ENCODE peak calls at places on chromosomes 12 and 14, in ten cellular contexts. One of them, this sample, is unnamed.

GRCh38 chr12:6338955-6339761 is 2.7 kb downstream of the TNFRSF1A start:
- DNase-seq in activated CD4-positive, alpha-beta T cell treated with anti-CD3 and anti-CD28 coated beads, Interleukin-2, amount 50 U/mL, for 4 hours: no peak
- DNase-seq in activated CD4-positive, CD25-positive, alpha-beta regulatory T cell: no peak
- DNase-seq in NCI-H748 treated with DMSO at 0.1 percent for 48 hours: no peak
- DNase-seq in stimulated activated CD8-positive, alpha-beta memory T cell treated with anti-CD3 and anti-CD28 coated beads, Interleukin-7, amount 100 ng/mL, for 1 hour: no peak
- DNase-seq in aorta: no peak
- DNase-seq in mesenchymal stem cell: peak; percentile 39
- DNase-seq in erythroblast: no peak
- DNase-seq in retina: no peak
- DNase-seq in Right ventricle myocardium superior: peak; percentile 28
- DNase-seq in this sample: no peak

GRCh38 chr14:20343855-20344205 is 395 bp downstream of the PARP2 start:
- DNase-seq in activated CD4-positive, alpha-beta T cell treated with anti-CD3 and anti-CD28 coated beads, Interleukin-2, amount 50 U/mL, for 4 hours: no peak
- DNase-seq in activated CD4-positive, CD25-positive, alpha-beta regulatory T cell: no peak
- DNase-seq in NCI-H748 treated with DMSO at 0.1 percent for 48 hours: peak; percentile 35
- DNase-seq in stimulated activated CD8-positive, alpha-beta memory T cell treated with anti-CD3 and anti-CD28 coated beads, Interleukin-7, amount 100 ng/mL, for 1 hour: no peak
- DNase-seq in aorta: no peak
- DNase-seq in mesenchymal stem cell: peak; percentile 50
- DNase-seq in erythroblast: peak; percentile 76
- DNase-seq in retina: no peak
- DNase-seq in Right ventricle myocardium superior: no peak
- DNase-seq in this sample: no peak

GRCh38 chr12:81626406-81626805 is 132.7 kb downstream of the PPFIA2 start:
- DNase-seq in activated CD4-positive, alpha-beta T cell treated with anti-CD3 and anti-CD28 coated beads, Interleukin-2, amount 50 U/mL, for 4 hours: no peak
- DNase-seq in activated CD4-positive, CD25-positive, alpha-beta regulatory T cell: no peak
- DNase-seq in NCI-H748 treated with DMSO at 0.1 percent for 48 hours: peak; percentile 38
- DNase-seq in stimulated activated CD8-positive, alpha-beta memory T cell treated with anti-CD3 and anti-CD28 coated beads, Interleukin-7, amount 100 ng/mL, for 1 hour: no peak
- DNase-seq in aorta: no peak
- DNase-seq in mesenchymal stem cell: no peak
- DNase-seq in erythroblast: no peak
- DNase-seq in retina: no peak
- DNase-seq in Right ventricle myocardium superior: no peak
- DNase-seq in this sample: no peak

GRCh38 chr14:52266179-52266578 is 1.3 kb upstream of the PTGDR start:
- DNase-seq in activated CD4-positive, alpha-beta T cell treated with anti-CD3 and anti-CD28 coated beads, Interleukin-2, amount 50 U/mL, for 4 hours: no peak
- DNase-seq in activated CD4-positive, CD25-positive, alpha-beta regulatory T cell: no peak
- DNase-seq in NCI-H748 treated with DMSO at 0.1 percent for 48 hours: no peak
- DNase-seq in stimulated activated CD8-positive, alpha-beta memory T cell treated with anti-CD3 and anti-CD28 coated beads, Interleukin-7, amount 100 ng/mL, for 1 hour: no peak
- DNase-seq in aorta: no peak
- DNase-seq in mesenchymal stem cell: no peak
- DNase-seq in erythroblast: no peak
- DNase-seq in retina: no peak
- DNase-seq in Right ventricle myocardium superior: peak; percentile 42
- DNase-seq in this sample: no peak

GRCh38 chr12:96263449-96263902 is 69.3 kb downstream of the ELK3 start:
- DNase-seq in activated CD4-positive, alpha-beta T cell treated with anti-CD3 and anti-CD28 coated beads, Interleukin-2, amount 50 U/mL, for 4 hours: no peak
- DNase-seq in activated CD4-positive, CD25-positive, alpha-beta regulatory T cell: no peak
- DNase-seq in NCI-H748 treated with DMSO at 0.1 percent for 48 hours: peak; percentile 74
- DNase-seq in stimulated activated CD8-positive, alpha-beta memory T cell treated with anti-CD3 and anti-CD28 coated beads, Interleukin-7, amount 100 ng/mL, for 1 hour: no peak
- DNase-seq in aorta: no peak
- DNase-seq in mesenchymal stem cell: peak; percentile 74
- DNase-seq in erythroblast: no peak
- DNase-seq in retina: no peak
- DNase-seq in Right ventricle myocardium superior: no peak
- DNase-seq in this sample: no peak

GRCh38 chr12:104462931-104463339 is 6.2 kb downstream of the CHST11 start:
- DNase-seq in activated CD4-positive, alpha-beta T cell treated with anti-CD3 and anti-CD28 coated beads, Interleukin-2, amount 50 U/mL, for 4 hours: no peak
- DNase-seq in activated CD4-positive, CD25-positive, alpha-beta regulatory T cell: no peak
- DNase-seq in NCI-H748 treated with DMSO at 0.1 percent for 48 hours: no peak
- DNase-seq in stimulated activated CD8-positive, alpha-beta memory T cell treated with anti-CD3 and anti-CD28 coated beads, Interleukin-7, amount 100 ng/mL, for 1 hour: no peak
- DNase-seq in aorta: no peak
- DNase-seq in mesenchymal stem cell: peak; percentile 65
- DNase-seq in erythroblast: peak; percentile 45
- DNase-seq in retina: no peak
- DNase-seq in Right ventricle myocardium superior: no peak
- DNase-seq in this sample: no peak

GRCh38 chr14:55448146-55448614 is 7.8 kb upstream of the TBPL2 start:
- DNase-seq in activated CD4-positive, alpha-beta T cell treated with anti-CD3 and anti-CD28 coated beads, Interleukin-2, amount 50 U/mL, for 4 hours: no peak
- DNase-seq in activated CD4-positive, CD25-positive, alpha-beta regulatory T cell: no peak
- DNase-seq in NCI-H748 treated with DMSO at 0.1 percent for 48 hours: no peak
- DNase-seq in stimulated activated CD8-positive, alpha-beta memory T cell treated with anti-CD3 and anti-CD28 coated beads, Interleukin-7, amount 100 ng/mL, for 1 hour: no peak
- DNase-seq in aorta: peak; percentile 89
- DNase-seq in mesenchymal stem cell: peak; percentile 92
- DNase-seq in erythroblast: peak; percentile 6
- DNase-seq in retina: no peak
- DNase-seq in Right ventricle myocardium superior: no peak
- DNase-seq in this sample: no peak

GRCh38 chr14:102316048-102316745 is 3.3 kb upstream of the ZNF839 start:
- DNase-seq in activated CD4-positive, alpha-beta T cell treated with anti-CD3 and anti-CD28 coated beads, Interleukin-2, amount 50 U/mL, for 4 hours: no peak
- DNase-seq in activated CD4-positive, CD25-positive, alpha-beta regulatory T cell: no peak
- DNase-seq in NCI-H748 treated with DMSO at 0.1 percent for 48 hours: peak; percentile 64
- DNase-seq in stimulated activated CD8-positive, alpha-beta memory T cell treated with anti-CD3 and anti-CD28 coated beads, Interleukin-7, amount 100 ng/mL, for 1 hour: no peak
- DNase-seq in aorta: peak; percentile 71
- DNase-seq in mesenchymal stem cell: peak; percentile 87
- DNase-seq in erythroblast: peak; percentile 76
- DNase-seq in retina: no peak
- DNase-seq in Right ventricle myocardium superior: no peak
- DNase-seq in this sample: peak; percentile 53

GRCh38 chr12:60394680-60395079 is 798.9 kb downstream of the SLC16A7 start:
- DNase-seq in activated CD4-positive, alpha-beta T cell treated with anti-CD3 and anti-CD28 coated beads, Interleukin-2, amount 50 U/mL, for 4 hours: no peak
- DNase-seq in activated CD4-positive, CD25-positive, alpha-beta regulatory T cell: no peak
- DNase-seq in NCI-H748 treated with DMSO at 0.1 percent for 48 hours: no peak
- DNase-seq in stimulated activated CD8-positive, alpha-beta memory T cell treated with anti-CD3 and anti-CD28 coated beads, Interleukin-7, amount 100 ng/mL, for 1 hour: no peak
- DNase-seq in aorta: no peak
- DNase-seq in mesenchymal stem cell: peak; percentile 43
- DNase-seq in erythroblast: no peak
- DNase-seq in retina: no peak
- DNase-seq in Right ventricle myocardium superior: no peak
- DNase-seq in this sample: no peak

GRCh38 chr14:82635931-82636330 is 1102.3 kb upstream of the SEL1L start:
- DNase-seq in activated CD4-positive, alpha-beta T cell treated with anti-CD3 and anti-CD28 coated beads, Interleukin-2, amount 50 U/mL, for 4 hours: no peak
- DNase-seq in activated CD4-positive, CD25-positive, alpha-beta regulatory T cell: no peak
- DNase-seq in NCI-H748 treated with DMSO at 0.1 percent for 48 hours: no peak
- DNase-seq in stimulated activated CD8-positive, alpha-beta memory T cell treated with anti-CD3 and anti-CD28 coated beads, Interleukin-7, amount 100 ng/mL, for 1 hour: no peak
- DNase-seq in aorta: no peak
- DNase-seq in mesenchymal stem cell: no peak
- DNase-seq in erythroblast: no peak
- DNase-seq in retina: no peak
- DNase-seq in Right ventricle myocardium superior: no peak
- DNase-seq in this sample: no peak

GRCh38 chr12:126582231-126582630 is 1517.0 kb downstream of the AACS start:
- DNase-seq in activated CD4-positive, alpha-beta T cell treated with anti-CD3 and anti-CD28 coated beads, Interleukin-2, amount 50 U/mL, for 4 hours: no peak
- DNase-seq in activated CD4-positive, CD25-positive, alpha-beta regulatory T cell: no peak
- DNase-seq in NCI-H748 treated with DMSO at 0.1 percent for 48 hours: peak; percentile 46
- DNase-seq in stimulated activated CD8-positive, alpha-beta memory T cell treated with anti-CD3 and anti-CD28 coated beads, Interleukin-7, amount 100 ng/mL, for 1 hour: no peak
- DNase-seq in aorta: no peak
- DNase-seq in mesenchymal stem cell: no peak
- DNase-seq in erythroblast: no peak
- DNase-seq in retina: no peak
- DNase-seq in Right ventricle myocardium superior: no peak
- DNase-seq in this sample: no peak

GRCh38 chr12:89775336-89776005 is 66.8 kb upstream of the ATP2B1 start:
- DNase-seq in activated CD4-positive, alpha-beta T cell treated with anti-CD3 and anti-CD28 coated beads, Interleukin-2, amount 50 U/mL, for 4 hours: no peak
- DNase-seq in activated CD4-positive, CD25-positive, alpha-beta regulatory T cell: no peak
- DNase-seq in NCI-H748 treated with DMSO at 0.1 percent for 48 hours: no peak
- DNase-seq in stimulated activated CD8-positive, alpha-beta memory T cell treated with anti-CD3 and anti-CD28 coated beads, Interleukin-7, amount 100 ng/mL, for 1 hour: no peak
- DNase-seq in aorta: no peak
- DNase-seq in mesenchymal stem cell: peak; percentile 11
- DNase-seq in erythroblast: no peak
- DNase-seq in retina: no peak
- DNase-seq in Right ventricle myocardium superior: no peak
- DNase-seq in this sample: no peak

GRCh38 chr12:28795306-28795705 is 353.8 kb upstream of the FAR2 start:
- DNase-seq in activated CD4-positive, alpha-beta T cell treated with anti-CD3 and anti-CD28 coated beads, Interleukin-2, amount 50 U/mL, for 4 hours: no peak
- DNase-seq in activated CD4-positive, CD25-positive, alpha-beta regulatory T cell: no peak
- DNase-seq in NCI-H748 treated with DMSO at 0.1 percent for 48 hours: no peak
- DNase-seq in stimulated activated CD8-positive, alpha-beta memory T cell treated with anti-CD3 and anti-CD28 coated beads, Interleukin-7, amount 100 ng/mL, for 1 hour: no peak
- DNase-seq in aorta: no peak
- DNase-seq in mesenchymal stem cell: no peak
- DNase-seq in erythroblast: no peak
- DNase-seq in retina: no peak
- DNase-seq in Right ventricle myocardium superior: no peak
- DNase-seq in this sample: no peak

GRCh38 chr14:73254247-73255004 is 17.1 kb downstream of the PAPLN start:
- DNase-seq in activated CD4-positive, alpha-beta T cell treated with anti-CD3 and anti-CD28 coated beads, Interleukin-2, amount 50 U/mL, for 4 hours: no peak
- DNase-seq in activated CD4-positive, CD25-positive, alpha-beta regulatory T cell: no peak
- DNase-seq in NCI-H748 treated with DMSO at 0.1 percent for 48 hours: no peak
- DNase-seq in stimulated activated CD8-positive, alpha-beta memory T cell treated with anti-CD3 and anti-CD28 coated beads, Interleukin-7, amount 100 ng/mL, for 1 hour: no peak
- DNase-seq in aorta: peak; percentile 71
- DNase-seq in mesenchymal stem cell: no peak
- DNase-seq in erythroblast: no peak
- DNase-seq in retina: no peak
- DNase-seq in Right ventricle myocardium superior: no peak
- DNase-seq in this sample: no peak

GRCh38 chr12:63862187-63863107 is 17.9 kb downstream of the SRGAP1 start:
- DNase-seq in activated CD4-positive, alpha-beta T cell treated with anti-CD3 and anti-CD28 coated beads, Interleukin-2, amount 50 U/mL, for 4 hours: no peak
- DNase-seq in activated CD4-positive, CD25-positive, alpha-beta regulatory T cell: no peak
- DNase-seq in NCI-H748 treated with DMSO at 0.1 percent for 48 hours: no peak
- DNase-seq in stimulated activated CD8-positive, alpha-beta memory T cell treated with anti-CD3 and anti-CD28 coated beads, Interleukin-7, amount 100 ng/mL, for 1 hour: no peak
- DNase-seq in aorta: no peak
- DNase-seq in mesenchymal stem cell: no peak
- DNase-seq in erythroblast: no peak
- DNase-seq in retina: no peak
- DNase-seq in Right ventricle myocardium superior: no peak
- DNase-seq in this sample: no peak

GRCh38 chr12:49944046-49944445 is 6.5 kb upstream of the AQP2 start:
- DNase-seq in activated CD4-positive, alpha-beta T cell treated with anti-CD3 and anti-CD28 coated beads, Interleukin-2, amount 50 U/mL, for 4 hours: no peak
- DNase-seq in activated CD4-positive, CD25-positive, alpha-beta regulatory T cell: no peak
- DNase-seq in NCI-H748 treated with DMSO at 0.1 percent for 48 hours: no peak
- DNase-seq in stimulated activated CD8-positive, alpha-beta memory T cell treated with anti-CD3 and anti-CD28 coated beads, Interleukin-7, amount 100 ng/mL, for 1 hour: no peak
- DNase-seq in aorta: no peak
- DNase-seq in mesenchymal stem cell: no peak
- DNase-seq in erythroblast: no peak
- DNase-seq in retina: no peak
- DNase-seq in Right ventricle myocardium superior: no peak
- DNase-seq in this sample: no peak

GRCh38 chr12:130818381-130819247 is 20.4 kb downstream of the STX2 start:
- DNase-seq in activated CD4-positive, alpha-beta T cell treated with anti-CD3 and anti-CD28 coated beads, Interleukin-2, amount 50 U/mL, for 4 hours: peak; percentile 71
- DNase-seq in activated CD4-positive, CD25-positive, alpha-beta regulatory T cell: peak; percentile 66
- DNase-seq in NCI-H748 treated with DMSO at 0.1 percent for 48 hours: peak; percentile 76
- DNase-seq in stimulated activated CD8-positive, alpha-beta memory T cell treated with anti-CD3 and anti-CD28 coated beads, Interleukin-7, amount 100 ng/mL, for 1 hour: peak; percentile 58
- DNase-seq in aorta: peak; percentile 89
- DNase-seq in mesenchymal stem cell: peak; percentile 41
- DNase-seq in erythroblast: peak; percentile 84
- DNase-seq in retina: peak; percentile 88
- DNase-seq in Right ventricle myocardium superior: peak; percentile 81
- DNase-seq in this sample: no peak

GRCh38 chr12:53842686-53843085 is 90.9 kb upstream of the CISTR start:
- DNase-seq in activated CD4-positive, alpha-beta T cell treated with anti-CD3 and anti-CD28 coated beads, Interleukin-2, amount 50 U/mL, for 4 hours: no peak
- DNase-seq in activated CD4-positive, CD25-positive, alpha-beta regulatory T cell: no peak
- DNase-seq in NCI-H748 treated with DMSO at 0.1 percent for 48 hours: no peak
- DNase-seq in stimulated activated CD8-positive, alpha-beta memory T cell treated with anti-CD3 and anti-CD28 coated beads, Interleukin-7, amount 100 ng/mL, for 1 hour: no peak
- DNase-seq in aorta: no peak
- DNase-seq in mesenchymal stem cell: no peak
- DNase-seq in erythroblast: no peak
- DNase-seq in retina: no peak
- DNase-seq in Right ventricle myocardium superior: no peak
- DNase-seq in this sample: no peak

GRCh38 chr14:91727121-91727520 is 4.8 kb downstream of the CATSPERB start:
- DNase-seq in activated CD4-positive, alpha-beta T cell treated with anti-CD3 and anti-CD28 coated beads, Interleukin-2, amount 50 U/mL, for 4 hours: no peak
- DNase-seq in activated CD4-positive, CD25-positive, alpha-beta regulatory T cell: no peak
- DNase-seq in NCI-H748 treated with DMSO at 0.1 percent for 48 hours: no peak
- DNase-seq in stimulated activated CD8-positive, alpha-beta memory T cell treated with anti-CD3 and anti-CD28 coated beads, Interleukin-7, amount 100 ng/mL, for 1 hour: no peak
- DNase-seq in aorta: no peak
- DNase-seq in mesenchymal stem cell: no peak
- DNase-seq in erythroblast: no peak
- DNase-seq in retina: no peak
- DNase-seq in Right ventricle myocardium superior: no peak
- DNase-seq in this sample: no peak

GRCh38 chr12:78118486-78118885 is 287.8 kb downstream of the NAV3 start:
- DNase-seq in activated CD4-positive, alpha-beta T cell treated with anti-CD3 and anti-CD28 coated beads, Interleukin-2, amount 50 U/mL, for 4 hours: no peak
- DNase-seq in activated CD4-positive, CD25-positive, alpha-beta regulatory T cell: no peak
- DNase-seq in NCI-H748 treated with DMSO at 0.1 percent for 48 hours: no peak
- DNase-seq in stimulated activated CD8-positive, alpha-beta memory T cell treated with anti-CD3 and anti-CD28 coated beads, Interleukin-7, amount 100 ng/mL, for 1 hour: no peak
- DNase-seq in aorta: no peak
- DNase-seq in mesenchymal stem cell: no peak
- DNase-seq in erythroblast: no peak
- DNase-seq in retina: no peak
- DNase-seq in Right ventricle myocardium superior: no peak
- DNase-seq in this sample: no peak

GRCh38 chr14:50366115-50366514 is 30.6 kb downstream of the CDKL1 start:
- DNase-seq in activated CD4-positive, alpha-beta T cell treated with anti-CD3 and anti-CD28 coated beads, Interleukin-2, amount 50 U/mL, for 4 hours: no peak
- DNase-seq in activated CD4-positive, CD25-positive, alpha-beta regulatory T cell: no peak
- DNase-seq in NCI-H748 treated with DMSO at 0.1 percent for 48 hours: no peak
- DNase-seq in stimulated activated CD8-positive, alpha-beta memory T cell treated with anti-CD3 and anti-CD28 coated beads, Interleukin-7, amount 100 ng/mL, for 1 hour: no peak
- DNase-seq in aorta: no peak
- DNase-seq in mesenchymal stem cell: no peak
- DNase-seq in erythroblast: peak; percentile 25
- DNase-seq in retina: no peak
- DNase-seq in Right ventricle myocardium superior: no peak
- DNase-seq in this sample: no peak

GRCh38 chr12:54216580-54217308 is 28.0 kb upstream of the SMUG1 start:
- DNase-seq in activated CD4-positive, alpha-beta T cell treated with anti-CD3 and anti-CD28 coated beads, Interleukin-2, amount 50 U/mL, for 4 hours: peak; percentile 72
- DNase-seq in activated CD4-positive, CD25-positive, alpha-beta regulatory T cell: no peak
- DNase-seq in NCI-H748 treated with DMSO at 0.1 percent for 48 hours: peak; percentile 82
- DNase-seq in stimulated activated CD8-positive, alpha-beta memory T cell treated with anti-CD3 and anti-CD28 coated beads, Interleukin-7, amount 100 ng/mL, for 1 hour: peak; percentile 49
- DNase-seq in aorta: peak; percentile 87
- DNase-seq in mesenchymal stem cell: peak; percentile 86
- DNase-seq in erythroblast: peak; percentile 85
- DNase-seq in retina: peak; percentile 93
- DNase-seq in Right ventricle myocardium superior: peak; percentile 80
- DNase-seq in this sample: peak; percentile 57

GRCh38 chr12:11797993-11798720 is 148.7 kb downstream of the ETV6 start:
- DNase-seq in activated CD4-positive, alpha-beta T cell treated with anti-CD3 and anti-CD28 coated beads, Interleukin-2, amount 50 U/mL, for 4 hours: no peak
- DNase-seq in activated CD4-positive, CD25-positive, alpha-beta regulatory T cell: no peak
- DNase-seq in NCI-H748 treated with DMSO at 0.1 percent for 48 hours: no peak
- DNase-seq in stimulated activated CD8-positive, alpha-beta memory T cell treated with anti-CD3 and anti-CD28 coated beads, Interleukin-7, amount 100 ng/mL, for 1 hour: no peak
- DNase-seq in aorta: no peak
- DNase-seq in mesenchymal stem cell: no peak
- DNase-seq in erythroblast: no peak
- DNase-seq in retina: no peak
- DNase-seq in Right ventricle myocardium superior: no peak
- DNase-seq in this sample: no peak

GRCh38 chr14:55092326-55092725 is 36.7 kb upstream of the LGALS3 start:
- DNase-seq in activated CD4-positive, alpha-beta T cell treated with anti-CD3 and anti-CD28 coated beads, Interleukin-2, amount 50 U/mL, for 4 hours: no peak
- DNase-seq in activated CD4-positive, CD25-positive, alpha-beta regulatory T cell: no peak
- DNase-seq in NCI-H748 treated with DMSO at 0.1 percent for 48 hours: no peak
- DNase-seq in stimulated activated CD8-positive, alpha-beta memory T cell treated with anti-CD3 and anti-CD28 coated beads, Interleukin-7, amount 100 ng/mL, for 1 hour: no peak
- DNase-seq in aorta: no peak
- DNase-seq in mesenchymal stem cell: no peak
- DNase-seq in erythroblast: no peak
- DNase-seq in retina: no peak
- DNase-seq in Right ventricle myocardium superior: no peak
- DNase-seq in this sample: no peak

GRCh38 chr14:32256606-32257005 is 53.5 kb upstream of the RNU6-8 start:
- DNase-seq in activated CD4-positive, alpha-beta T cell treated with anti-CD3 and anti-CD28 coated beads, Interleukin-2, amount 50 U/mL, for 4 hours: no peak
- DNase-seq in activated CD4-positive, CD25-positive, alpha-beta regulatory T cell: no peak
- DNase-seq in NCI-H748 treated with DMSO at 0.1 percent for 48 hours: no peak
- DNase-seq in stimulated activated CD8-positive, alpha-beta memory T cell treated with anti-CD3 and anti-CD28 coated beads, Interleukin-7, amount 100 ng/mL, for 1 hour: no peak
- DNase-seq in aorta: no peak
- DNase-seq in mesenchymal stem cell: no peak
- DNase-seq in erythroblast: no peak
- DNase-seq in retina: no peak
- DNase-seq in Right ventricle myocardium superior: no peak
- DNase-seq in this sample: no peak

This sample was measured in nucleus accumbens.